ENCODE peak calls at places on chromosomes 6 and 20, in seven cellular contexts. P is OCI-LY7, G is mammary epithelial cell, A is GM23248, T is fibroblast of lung, Z is HCT116, N is endothelial cell of umbilical vein. S is an unnamed sample. For H3K79me2 and H3K4me1, the result is how much of the 10 kb centered on the place peaks cover.

GRCh38 chr6:17865798-17866725 is 121.4 kb downstream of the KIF13A start:
- DNase-seq in Z (peak), P (no peak), T (peak), A (peak), G (peak), N (peak), S (peak)

GRCh38 chr6:72975346-72975745 is 249.9 kb downstream of the KHDC1L start:
- DNase-seq in P (no peak), N (no peak), G (no peak), Z (no peak), T (no peak), A (no peak), S (no peak)

GRCh38 chr6:37822851-37823682 is 3.5 kb downstream of the ZFAND3 start:
- DNase-seq in T (no peak), P (no peak), A (peak), N (peak), G (peak), Z (no peak), S (peak)

GRCh38 chr20:1526896-1527295 is 30.6 kb downstream of the SIRPD start:
- DNase-seq in G (no peak), N (peak), A (peak), T (peak), Z (no peak), P (no peak), S (no peak)

GRCh38 chr6:91613481-91613880 is 1026.6 kb upstream of the MAP3K7 start:
- DNase-seq in Z (no peak), T (no peak), A (no peak), G (no peak), N (no peak), P (no peak), S (no peak)

GRCh38 chr20:51547951-51548350 is 5.4 kb upstream of the NFATC2 start:
- DNase-seq in P (no peak), N (no peak), A (no peak), Z (no peak), T (no peak), G (no peak), S (no peak)

GRCh38 chr20:5918856-5919633 is 31.3 kb downstream of the TRMT6 start:
- DNase-seq in A (peak), T (peak), G (peak), P (peak), N (peak), Z (no peak), S (peak)

GRCh38 chr6:2731281-2731909 is 19.3 kb downstream of the MYLK4 start:
- DNase-seq in T (no peak), A (peak), G (peak), P (no peak), Z (no peak), N (no peak), S (peak)

GRCh38 chr6:35471836-35472345 is 3.7 kb downstream of the RPL10A start:
- DNase-seq in Z (no peak), P (no peak), G (no peak), N (no peak), T (no peak), A (no peak), S (no peak)

GRCh38 chr20:40689100-40689942 is at the start of gene MAFB:
- DNase-seq in P (no peak), N (peak), T (peak), Z (no peak), G (peak), A (peak), S (peak)

GRCh38 chr20:21505810-21506530 is 7.9 kb downstream of the NKX2-2 start:
- DNase-seq in T (peak), N (peak), G (peak), A (peak), Z (peak), P (no peak), S (peak)

GRCh38 chr6:100839419-100839818 is 41.7 kb downstream of the ASCC3 start:
- DNase-seq in N (no peak), A (no peak), G (no peak), P (no peak), Z (no peak), T (no peak), S (no peak)
- H3K79me2 ChIP-seq in N (half or more), A (half or more), G (half or more), P (under half), Z (half or more), T (under half), S (under half)

DNA sequence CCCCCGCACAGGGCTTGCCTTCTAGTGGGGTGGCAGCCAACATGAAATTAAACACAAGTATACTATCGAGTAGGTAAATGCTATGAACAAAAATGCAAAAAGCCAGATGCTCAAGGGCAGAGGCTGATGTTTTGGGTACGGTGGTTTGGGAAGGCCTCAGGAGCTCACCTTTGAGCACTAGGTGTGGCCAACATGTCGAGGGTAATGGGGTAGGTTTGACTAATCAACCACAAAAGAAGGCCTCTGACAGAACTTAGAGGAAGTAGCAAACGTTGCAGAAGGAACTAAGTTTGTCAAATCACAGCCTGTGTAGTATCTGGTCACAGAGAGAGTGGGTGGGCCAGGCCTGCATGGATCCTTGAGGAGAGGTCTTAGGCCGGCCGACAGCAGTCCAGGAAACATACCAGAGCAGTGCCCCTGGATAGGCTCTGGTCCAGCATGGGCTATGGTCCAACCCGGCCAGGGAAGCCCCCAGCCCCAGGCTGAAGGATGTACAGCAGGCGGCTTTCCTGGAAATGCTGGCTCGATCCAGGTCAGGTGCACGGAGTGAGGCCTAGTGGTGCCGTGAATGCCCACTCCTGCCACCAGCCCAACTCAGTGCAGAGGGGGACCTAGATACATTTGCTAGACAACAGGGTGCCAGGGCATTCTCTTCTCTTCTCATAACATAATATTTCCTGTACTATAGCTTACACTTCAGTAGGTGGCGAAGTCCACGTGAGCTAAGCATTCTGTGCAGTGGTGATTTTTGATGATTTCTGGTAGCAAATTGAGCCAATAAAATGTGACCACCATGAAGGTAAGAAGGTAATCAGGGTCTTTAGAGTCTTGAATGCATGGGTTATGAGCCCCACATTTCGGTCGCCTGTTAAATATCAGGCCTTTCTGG is 56.3 kb upstream of the CD93 start:
- DNase-seq in Z (no peak), P (no peak), G (peak), N (no peak), T (no peak), A (no peak), S (no peak)
- H3K4me1 ChIP-seq in Z (half or more), P (under half), G (under half), N (half or more), T (under half), A (half or more), S (under half)

GRCh38 chr20:38873050-38873581 is 53.1 kb upstream of the FAM83D start:
- DNase-seq in A (no peak), T (no peak), Z (no peak), G (no peak), P (peak), N (no peak), S (no peak)

GRCh38 chr20:38870733-38871559 is 55.3 kb upstream of the FAM83D start:
- DNase-seq in A (peak), P (peak), Z (peak), G (peak), T (no peak), N (peak), S (peak)

GRCh38 chr20:38872491-38873049 is 53.6 kb upstream of the FAM83D start:
- DNase-seq in N (no peak), Z (no peak), A (no peak), T (no peak), G (no peak), P (peak), S (no peak)

GRCh38 chr20:38872036-38872435 is 54.2 kb upstream of the FAM83D start:
- DNase-seq in G (no peak), A (no peak), Z (no peak), P (peak), T (no peak), N (no peak), S (no peak)

DNA sequence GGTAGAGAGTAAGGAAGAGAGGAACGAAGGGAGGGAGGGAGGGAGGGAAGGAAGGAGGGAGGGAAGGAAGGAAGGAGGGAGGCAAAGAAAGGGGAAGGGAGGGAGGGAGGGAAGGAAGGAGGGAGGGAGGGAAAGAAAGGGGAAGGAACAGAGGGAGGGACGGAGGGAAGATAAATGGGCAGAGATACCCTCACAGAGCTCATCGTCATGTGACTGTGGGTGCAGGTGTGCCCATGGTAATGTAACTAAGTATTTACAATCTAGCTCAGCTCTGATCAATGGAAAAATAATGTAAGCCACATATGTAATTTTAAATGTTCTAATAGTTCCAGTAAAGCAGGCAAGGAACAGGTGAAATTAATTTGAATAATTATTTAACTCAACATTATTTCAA is 54.7 kb upstream of the FAM83D start:
- DNase-seq in T (no peak), P (peak), N (no peak), G (no peak), Z (no peak), A (no peak), S (no peak)
- H3K79me2 ChIP-seq in T (under half), P (half or more), N (under half), G (under half), Z (under half), A (under half), S (under half)

GRCh38 chr6:16374796-16375195 is 136.4 kb downstream of the GMPR start:
- DNase-seq in N (no peak), T (no peak), P (no peak), Z (no peak), G (no peak), A (no peak), S (no peak)
- H3K4me1 ChIP-seq in N (under half), T (under half), P (under half), Z (under half), G (under half), A (under half), S (under half)

GRCh38 chr6:113301651-113302050 is 555.5 kb upstream of the MARCKS start:
- DNase-seq in Z (no peak), T (no peak), G (peak), A (peak), N (no peak), P (no peak), S (no peak)

GRCh38 chr6:113299526-113299925 is 557.6 kb upstream of the MARCKS start:
- DNase-seq in P (no peak), G (no peak), Z (no peak), N (no peak), T (no peak), A (no peak), S (no peak)
- H3K79me2 ChIP-seq in P (under half), G (under half), Z (under half), N (under half), T (under half), A (under half), S (under half)

DNA sequence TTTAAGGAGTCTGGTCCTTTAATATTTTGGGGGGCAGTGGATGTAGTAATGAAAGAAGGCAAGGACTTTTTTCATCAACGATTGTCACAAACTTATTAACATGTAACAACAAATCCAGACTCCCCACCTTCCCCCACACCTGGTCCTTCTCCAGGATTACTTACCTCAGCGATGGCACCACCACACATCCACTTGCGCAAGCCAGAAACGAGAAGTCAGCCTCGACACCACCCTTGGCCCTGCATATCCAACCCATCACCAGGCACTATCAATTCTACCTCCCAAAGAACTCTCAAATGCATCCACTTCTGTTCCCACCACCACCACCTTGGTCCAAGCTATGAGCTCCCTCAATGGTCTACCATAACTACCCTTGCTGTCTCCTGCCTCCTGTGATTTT is 6.6 kb downstream of the EZR start:
- DNase-seq in G (peak), P (no peak), Z (no peak), N (no peak), T (no peak), A (no peak), S (no peak)
- H3K4me1 ChIP-seq in G (half or more), P (half or more), Z (half or more), N (under half), T (under half), A (under half), S (under half)

GRCh38 chr6:25918083-25918683 is 12.3 kb downstream of the SLC17A2 start:
- DNase-seq in P (no peak), A (no peak), Z (no peak), G (no peak), N (no peak), T (no peak), S (no peak)

GRCh38 chr6:25913741-25914140 is 16.8 kb downstream of the SLC17A2 start:
- DNase-seq in T (no peak), P (no peak), Z (no peak), A (no peak), G (no peak), N (no peak), S (no peak)

GRCh38 chr6:25919657-25920056 is 10.8 kb downstream of the SLC17A2 start:
- DNase-seq in A (no peak), T (no peak), N (no peak), G (no peak), Z (no peak), P (no peak), S (no peak)

GRCh38 chr6:25916330-25916729 is 14.2 kb downstream of the SLC17A2 start:
- DNase-seq in A (no peak), Z (no peak), G (no peak), P (no peak), T (no peak), N (no peak), S (no peak)

DNA sequence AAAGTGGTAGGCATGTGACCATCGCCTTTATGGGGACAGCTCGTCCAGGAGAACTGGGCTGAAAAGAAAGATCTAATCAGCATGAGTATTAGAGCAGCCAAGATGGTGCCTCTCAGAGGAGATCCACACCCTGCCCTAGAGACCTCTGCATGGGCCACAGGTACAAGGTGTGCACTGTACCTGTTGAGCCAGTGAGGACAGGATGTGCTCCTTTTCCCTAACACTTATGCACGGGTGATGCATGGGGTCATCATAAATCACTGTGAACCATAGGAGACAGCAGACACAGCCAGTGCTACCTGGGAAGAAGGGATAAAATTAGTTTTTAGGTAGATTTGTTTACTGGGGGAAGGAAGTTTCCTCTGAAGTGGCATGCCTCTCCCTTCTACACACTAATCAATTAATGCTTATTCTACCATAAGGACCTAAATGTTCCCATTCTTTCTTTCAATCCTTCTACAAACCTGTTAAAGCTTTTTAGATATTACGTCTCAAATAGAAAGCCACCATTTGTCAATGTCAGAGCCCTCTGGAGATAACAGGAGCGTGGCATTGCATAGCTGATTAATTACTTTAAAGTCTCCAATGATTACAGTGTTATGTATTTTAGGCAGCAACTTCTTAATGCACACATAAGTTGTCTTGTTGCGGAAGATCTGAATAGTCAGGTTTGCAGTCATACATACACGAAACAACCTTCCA is 13.6 kb downstream of the SLC17A2 start:
- DNase-seq in T (no peak), N (no peak), Z (no peak), A (no peak), G (no peak), P (no peak), S (no peak)
- H3K79me2 ChIP-seq in T (under half), N (under half), Z (under half), A (under half), G (under half), P (under half), S (under half)

GRCh38 chr6:138540468-138540867 is 41.2 kb upstream of the NHSL1 start:
- DNase-seq in Z (no peak), T (peak), N (no peak), G (no peak), A (peak), P (no peak), S (no peak)
- H3K4me1 ChIP-seq in Z (under half), T (under half), N (under half), G (under half), A (half or more), P (under half), S (under half)

GRCh38 chr6:132089173-132089572 is 138.0 kb upstream of the CCN2 start:
- DNase-seq in T (no peak), G (no peak), N (no peak), Z (no peak), P (no peak), A (no peak), S (no peak)
- H3K79me2 ChIP-seq in T (under half), G (under half), N (under half), Z (under half), P (under half), A (under half), S (under half)

GRCh38 chr6:36636283-36636682 is 42.1 kb downstream of the SRSF3 start:
- DNase-seq in G (no peak), A (no peak), N (no peak), P (no peak), T (no peak), Z (no peak), S (no peak)

GRCh38 chr6:36631326-36632046 is 37.3 kb downstream of the SRSF3 start:
- DNase-seq in G (no peak), A (no peak), N (no peak), Z (no peak), T (no peak), P (no peak), S (no peak)

GRCh38 chr6:36633370-36633769 is 39.2 kb downstream of the SRSF3 start:
- DNase-seq in G (no peak), T (no peak), A (no peak), Z (no peak), N (no peak), P (no peak), S (no peak)

GRCh38 chr6:36634317-36634716 is 40.2 kb downstream of the SRSF3 start:
- DNase-seq in G (no peak), N (no peak), A (no peak), P (no peak), T (no peak), Z (no peak), S (no peak)

GRCh38 chr6:36633915-36634314 is 39.8 kb downstream of the SRSF3 start:
- DNase-seq in N (peak), T (peak), G (no peak), P (no peak), Z (no peak), A (peak), S (no peak)
- H3K4me1 ChIP-seq in N (under half), T (under half), G (under half), P (under half), Z (under half), A (under half), S (under half)